ENCODE peak calls at places on chromosomes 2 and 18, in four cellular contexts. F is AG09309, O is EL, I is spleen. M is an unnamed sample.

GRCh38 chr2:196927318-196928225 is 1.1 kb upstream of the PGAP1 start:
- DNase-seq in F (peak), I (no peak), O (peak), M (no peak)

GRCh38 chr2:157426477-157426994 is 17.4 kb downstream of the CYTIP start:
- DNase-seq in O (no peak), I (no peak), F (no peak), M (no peak)

GRCh38 chr2:38733300-38733971 is 17.7 kb downstream of the SRSF7 start:
- DNase-seq in O (no peak), I (no peak), F (no peak), M (no peak)

GRCh38 chr2:117674172-117674571 is 140.3 kb upstream of the DDX18 start:
- DNase-seq in F (no peak), O (no peak), I (no peak), M (no peak)

GRCh38 chr2:74821177-74822124 is 12.5 kb upstream of the HK2 start:
- DNase-seq in I (no peak), O (no peak), F (no peak), M (no peak)

GRCh38 chr2:88919087-88919738 is 227.7 kb downstream of the RPIA start:
- DNase-seq in F (no peak), I (no peak), O (peak), M (no peak)

GRCh38 chr2:226691265-226691664 is 108.4 kb downstream of the IRS1 start:
- DNase-seq in F (no peak), I (no peak), O (no peak), M (no peak)

GRCh38 chr2:197209742-197210408 is 100.7 kb downstream of the ANKRD44 start:
- DNase-seq in F (no peak), I (no peak), O (no peak), M (no peak)

GRCh38 chr2:163122257-163122656 is 283.7 kb upstream of the KCNH7 start:
- DNase-seq in F (no peak), O (no peak), I (no peak), M (no peak)

GRCh38 chr2:138415891-138416494 is 85.6 kb upstream of the SPOPL start:
- DNase-seq in I (no peak), F (no peak), O (peak), M (no peak)

GRCh38 chr2:98769784-98770183 is 38.9 kb upstream of the MGAT4A start:
- DNase-seq in I (peak), F (no peak), O (no peak), M (no peak)

GRCh38 chr2:194750926-194751325 is 906.1 kb upstream of the SLC39A10 start:
- DNase-seq in O (no peak), F (no peak), I (no peak), M (no peak)

GRCh38 chr18:7325126-7325430 is 94.2 kb downstream of the LRRC30 start:
- DNase-seq in O (peak), F (no peak), I (no peak), M (no peak)

GRCh38 chr2:82781516-82781915 is 1677.6 kb downstream of the SUCLG1 start:
- DNase-seq in O (no peak), I (no peak), F (no peak), M (no peak)

GRCh38 chr2:5464657-5465056 is 227.5 kb upstream of the SOX11 start:
- DNase-seq in O (no peak), I (no peak), F (no peak), M (no peak)

GRCh38 chr2:215684448-215685217 is 248.8 kb upstream of the FN1 start:
- DNase-seq in O (peak), F (peak), I (no peak), M (no peak)

GRCh38 chr18:12306752-12307151 is 1.3 kb upstream of the TUBB6 start:
- DNase-seq in O (no peak), I (no peak), F (no peak), M (no peak)

GRCh38 chr2:76330865-76331264 is 620.1 kb upstream of the GCFC2 start:
- DNase-seq in I (no peak), O (no peak), F (no peak), M (no peak)

GRCh38 chr2:58899692-58900091 is 658.6 kb upstream of the FANCL start:
- DNase-seq in F (no peak), O (peak), I (no peak), M (no peak)

GRCh38 chr18:23838801-23839366 is 149.6 kb downstream of the LAMA3 start:
- DNase-seq in F (no peak), I (no peak), O (peak), M (no peak)

GRCh38 chr2:227853204-227853629 is 18.2 kb upstream of the DAW1 start:
- DNase-seq in F (peak), I (no peak), O (peak), M (no peak)

GRCh38 chr2:20868377-20868776 is 45.5 kb upstream of the LDAH start:
- DNase-seq in F (no peak), O (no peak), I (no peak), M (no peak)